ENCODE peak calls at places on chromosomes 4 and X, in seven cellular contexts. I is HCT116, W is PC-3, D is HepG2, J is IMR-90, L is OCI-LY7, E is astrocyte. V is an unnamed sample. For H4K20me1, the result is how much of the 10 kb centered on the place peaks cover.

GRCh38 chr4:120869511-120870278 is 52.8 kb downstream of the PRDM5 start:
- DNase-seq in E (no peak), I (no peak), L (no peak), W (no peak), J (peak), D (no peak), V (no peak)

GRCh38 chrX:50327235-50327634 is 122.7 kb downstream of the CCNB3 start:
- DNase-seq in E (no peak), L (no peak), J (no peak), D (no peak), W (no peak), I (no peak), V (no peak)

GRCh38 chr4:178086324-178086723 is 644.1 kb upstream of the AGA start:
- DNase-seq in W (peak), D (peak), L (no peak), J (peak), E (no peak), I (peak), V (no peak)

GRCh38 chr4:182206916-182207315 is 36.3 kb upstream of the TENM3 start:
- DNase-seq in L (no peak), J (no peak), D (no peak), W (no peak), E (no peak), I (no peak), V (no peak)

GRCh38 chr4:147526272-147526654 is 45.4 kb downstream of the EDNRA start:
- DNase-seq in J (no peak), E (no peak), I (no peak), W (peak), D (no peak), L (peak), V (no peak)

GRCh38 chrX:129599996-129600395 is 54.8 kb downstream of the APLN start:
- DNase-seq in J (no peak), D (no peak), I (no peak), L (no peak), E (no peak), W (no peak), V (no peak)

GRCh38 chrX:46713672-46714487 is 45.0 kb downstream of the SLC9A7 start:
- DNase-seq in D (no peak), I (no peak), J (peak), E (peak), L (no peak), W (no peak), V (no peak)

GRCh38 chr4:99390060-99390459 is 37.5 kb upstream of the ADH1C start:
- DNase-seq in D (no peak), E (peak), I (no peak), J (peak), L (no peak), W (no peak), V (no peak)

GRCh38 chr4:38184404-38184803 is 224.2 kb downstream of the PTTG2 start:
- DNase-seq in L (no peak), D (no peak), W (peak), J (no peak), I (no peak), E (no peak), V (no peak)

GRCh38 chr4:139887378-139887801 is 221.8 kb downstream of the MGST2 start:
- DNase-seq in J (peak), L (no peak), E (no peak), D (no peak), W (no peak), I (no peak), V (no peak)

GRCh38 chrX:153554519-153555167 is 37.2 kb downstream of the ATP2B3 start:
- DNase-seq in L (peak), E (no peak), I (peak), D (peak), W (peak), J (peak), V (peak)

GRCh38 chrX:22078117-22078516 is 46.0 kb downstream of the PHEX start:
- DNase-seq in I (no peak), L (no peak), J (no peak), E (no peak), W (no peak), D (no peak), V (no peak)

GRCh38 chr4:182894681-182895275 is 22.4 kb downstream of the DCTD start:
- DNase-seq in W (no peak), E (no peak), J (no peak), L (no peak), D (no peak), I (no peak), V (no peak)

GRCh38 chr4:3240936-3241522 is 7.9 kb upstream of the MSANTD1 start:
- DNase-seq in I (no peak), W (no peak), D (no peak), E (no peak), L (no peak), J (no peak), V (no peak)

GRCh38 chr4:48079972-48080391 is 54.1 kb downstream of the TXK start:
- DNase-seq in W (peak), D (no peak), L (no peak), J (no peak), I (no peak), E (peak), V (peak)

GRCh38 chr4:89492476-89493110 is 185.0 kb upstream of the GPRIN3 start:
- DNase-seq in J (peak), D (no peak), E (peak), L (no peak), I (no peak), W (peak), V (no peak)

GRCh38 chr4:121096629-121097028 is 24.3 kb upstream of the NDNF start:
- DNase-seq in J (peak), E (peak), L (peak), D (peak), W (peak), I (peak), V (no peak)

GRCh38 chrX:7514871-7515599 is 327.9 kb upstream of the VCX start:
- DNase-seq in L (no peak), D (no peak), W (peak), J (no peak), E (no peak), I (no peak), V (no peak)

GRCh38 chr4:145698507-145698906 is 18.6 kb downstream of the C4orf51 start:
- DNase-seq in I (no peak), D (no peak), W (no peak), L (no peak), E (no peak), J (no peak), V (no peak)

GRCh38 chrX:154738013-154738738 is 12.7 kb downstream of the GAB3 start:
- DNase-seq in D (no peak), I (no peak), E (peak), J (peak), W (peak), L (no peak), V (no peak)

GRCh38 chrX:40132751-40133150 is 35.0 kb upstream of the BCOR start:
- DNase-seq in L (no peak), I (peak), D (no peak), E (peak), J (peak), W (peak), V (peak)

GRCh38 chr4:148444296-148445070 is 2.3 kb upstream of the NR3C2 start:
- DNase-seq in L (peak), D (no peak), J (no peak), W (peak), I (no peak), E (no peak), V (no peak)

GRCh38 chr4:101527186-101527585 is 179.9 kb upstream of the PPP3CA start:
- DNase-seq in I (no peak), L (no peak), J (no peak), W (no peak), E (peak), D (no peak), V (no peak)

GRCh38 chrX:153848325-153848724 is 18.0 kb upstream of the PDZD4 start:
- DNase-seq in J (no peak), L (no peak), W (no peak), I (no peak), E (no peak), D (no peak), V (no peak)

GRCh38 chrX:41526925-41527324 is 79.8 kb downstream of the NYX start:
- DNase-seq in J (peak), L (no peak), W (peak), D (no peak), E (peak), I (no peak), V (no peak)

GRCh38 chrX:47590984-47591383 is 8.7 kb downstream of the TIMP1 start:
- DNase-seq in I (no peak), L (no peak), E (no peak), W (no peak), D (no peak), J (no peak), V (no peak)

GRCh38 chr4:78174931-78175330 is 117.8 kb downstream of the FRAS1 start:
- DNase-seq in I (no peak), W (no peak), L (no peak), D (no peak), E (no peak), J (no peak), V (no peak)

GRCh38 chr4:57190651-57191481 is 80.7 kb upstream of the IGFBP7 start:
- DNase-seq in E (peak), J (peak), I (peak), D (peak), L (peak), W (peak), V (no peak)

GRCh38 chrX:110989869-110990268 is 106.1 kb upstream of the PAK3 start:
- DNase-seq in L (no peak), I (no peak), E (no peak), W (no peak), J (no peak), D (no peak), V (no peak)

GRCh38 chrX:51437521-51437920 is 58.9 kb downstream of the NUDT11 start:
- DNase-seq in J (no peak), I (no peak), L (no peak), E (no peak), W (no peak), D (no peak), V (no peak)

GRCh38 chrX:3286196-3286920 is 60.1 kb downstream of the MXRA5 start:
- DNase-seq in I (peak), L (no peak), D (no peak), W (peak), J (peak), E (peak), V (peak)

GRCh38 chrX:75107863-75108509 is 48.1 kb downstream of the ABCB7 start:
- DNase-seq in I (no peak), J (no peak), L (no peak), W (no peak), E (no peak), D (no peak), V (no peak)

GRCh38 chr4:186726440-186727148 is 2.9 kb upstream of the FAT1 start:
- DNase-seq in I (peak), D (peak), E (peak), J (peak), W (peak), L (no peak), V (peak)

GRCh38 chrX:20026278-20026677 is 35.4 kb upstream of the BCLAF3 start:
- DNase-seq in J (peak), W (peak), I (no peak), E (peak), L (no peak), D (peak), V (peak)

GRCh38 chr4:41104155-41104554 is 110.2 kb downstream of the APBB2 start:
- DNase-seq in E (no peak), I (no peak), D (no peak), L (no peak), J (no peak), W (no peak), V (no peak)
- H4K20me1 ChIP-seq in E (under half), I (under half), D (under half), L (under half), J (under half), W (under half), V (under half)

DNA sequence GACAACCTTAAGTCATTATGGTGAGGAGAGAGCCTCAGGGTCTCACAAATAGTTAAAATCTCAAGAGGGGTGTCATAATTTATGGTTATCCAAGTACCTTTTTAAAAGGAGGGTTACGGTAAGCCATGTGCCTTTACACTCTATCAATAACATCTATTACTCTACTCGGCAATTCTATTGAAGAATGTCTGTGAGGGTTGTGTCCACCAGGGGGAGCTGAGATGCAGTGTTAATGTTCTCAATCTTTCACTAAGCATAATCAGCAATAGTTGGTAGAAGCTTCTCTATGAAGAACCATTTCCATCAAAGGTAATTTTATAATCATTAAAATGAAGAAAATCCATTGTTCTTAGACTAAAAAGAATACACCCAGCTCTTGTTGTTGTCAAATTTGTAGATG is 457.4 kb downstream of the CENPC start:
- DNase-seq in W (peak), J (no peak), I (peak), L (peak), D (peak), E (no peak), V (peak)
- TF ChIP-seq CTCF in W (peak), J (no peak), I (peak), L (peak), D (peak), E (peak), V (peak)

DNA sequence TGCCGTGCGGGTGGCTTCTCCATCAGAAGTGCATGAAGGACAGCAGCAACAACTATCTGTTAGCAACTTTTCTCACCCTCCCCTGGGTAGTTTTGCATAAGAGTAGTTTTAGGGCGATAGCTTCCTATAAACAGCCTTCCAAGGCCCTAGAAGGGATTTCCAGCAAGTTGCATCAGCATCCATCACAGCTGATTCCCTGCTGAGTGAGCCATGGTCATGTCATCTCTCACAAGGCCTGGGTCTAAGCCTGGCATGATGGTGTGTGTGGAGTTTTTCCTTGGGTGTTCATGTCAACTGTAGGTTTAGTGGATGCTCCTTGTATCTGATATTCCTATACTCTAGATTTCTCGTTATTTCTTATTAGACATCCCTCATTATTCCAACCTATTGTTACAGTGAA is 2324.7 kb upstream of the AGA start:
- DNase-seq in E (no peak), I (peak), D (no peak), L (no peak), W (no peak), J (peak), V (no peak)
- H2AFZ ChIP-seq in E (no peak), I (no peak), D (no peak), L (no peak), W (no peak), J (no peak), V (no peak)

DNA sequence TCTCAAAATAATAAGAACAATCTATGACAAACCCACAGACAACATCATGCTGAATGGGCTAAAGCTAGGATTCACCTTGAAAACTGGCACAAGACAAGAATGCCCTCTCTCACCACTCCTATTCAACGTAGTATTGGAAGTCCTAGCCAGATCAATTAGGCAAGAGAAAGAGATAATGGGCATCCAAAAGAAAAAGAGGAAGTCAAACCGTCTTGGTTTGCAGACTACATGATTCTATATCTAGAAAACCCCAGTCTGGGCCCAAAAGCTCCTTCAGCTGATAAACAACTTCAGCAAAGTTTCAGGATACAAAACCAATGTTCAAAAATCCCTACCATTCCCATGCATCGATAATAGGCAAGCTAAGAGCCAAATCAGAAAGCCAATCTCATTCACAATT is 59.0 kb downstream of the CHM start:
- DNase-seq in E (no peak), I (no peak), L (no peak), W (no peak), D (no peak), J (no peak), V (no peak)
- H4K20me1 ChIP-seq in E (under half), I (under half), L (under half), W (under half), D (under half), J (under half), V (under half)

GRCh38 chr4:30269850-30270249 is 450.3 kb upstream of the PCDH7 start:
- DNase-seq in J (no peak), E (no peak), D (no peak), L (no peak), W (peak), I (peak), V (no peak)
- TF ChIP-seq CTCF in J (no peak), E (peak), D (no peak), L (peak), W (peak), I (peak), V (peak)

GRCh38 chr4:174450051-174450450 is 72.2 kb downstream of the HPGD start:
- DNase-seq in J (no peak), L (no peak), E (no peak), D (no peak), I (no peak), W (no peak), V (no peak)
- H2AFZ ChIP-seq in J (no peak), L (no peak), E (no peak), D (no peak), I (no peak), W (no peak), V (no peak)